ENCODE peak calls at places on chromosome 18, in seven cellular contexts. N is ELF-1; L is stimulated activated CD4-positive, alpha-beta T cell treated with anti-CD3 and anti-CD28 coated beads, TNF-alpha, amount 100 ng/mL, for 4 hours; D is GM23248; I is T-helper 2 cell; H is Calu3; E is T-helper 9 cell. A is an unnamed sample.

GRCh38 chr18:1653873-1654272 is 749.2 kb downstream of the ADCYAP1 start:
- DNase-seq in I (no peak), L (no peak), H (no peak), E (no peak), N (no peak), D (no peak), A (no peak)

GRCh38 chr18:23992119-23992940 is 22.2 kb upstream of the TTC39C start:
- DNase-seq in E (peak; percentile 52), H (peak; percentile 37), N (no peak), D (no peak), L (no peak), I (no peak), A (no peak)

GRCh38 chr18:2050016-2050415 is 521.3 kb downstream of the METTL4 start:
- DNase-seq in L (no peak), H (no peak), I (no peak), N (no peak), E (no peak), D (no peak), A (no peak)

GRCh38 chr18:66587430-66587829 is 16.5 kb downstream of the CDH19 start:
- DNase-seq in I (no peak), H (no peak), D (no peak), E (no peak), N (no peak), L (no peak), A (no peak)

GRCh38 chr18:60895181-60895580 is 438.0 kb upstream of the CDH20 start:
- DNase-seq in D (no peak), H (peak; percentile 22), E (no peak), N (no peak), I (no peak), L (no peak), A (no peak)

GRCh38 chr18:54999016-54999415 is 39.8 kb upstream of the CCDC68 start:
- DNase-seq in E (no peak), D (no peak), I (no peak), L (no peak), N (no peak), H (no peak), A (no peak)

GRCh38 chr18:12839526-12840196 is 44.4 kb downstream of the PTPN2 start:
- DNase-seq in D (peak; percentile 42), E (no peak), N (no peak), I (no peak), L (peak; percentile 21), H (no peak), A (no peak)

GRCh38 chr18:8816805-8817204 is 111.4 kb downstream of the MTCL1 start:
- DNase-seq in D (peak; percentile 66), E (no peak), L (no peak), I (no peak), N (no peak), H (no peak), A (no peak)

GRCh38 chr18:22639026-22639463 is 221.3 kb upstream of the CTAGE1 start:
- DNase-seq in I (no peak), L (no peak), N (no peak), H (no peak), D (peak; percentile 73), E (no peak), A (no peak)

GRCh38 chr18:2657788-2658458 is 2.4 kb downstream of the SMCHD1 start:
- DNase-seq in E (no peak), L (no peak), D (peak; percentile 92), I (no peak), N (no peak), H (no peak), A (no peak)

GRCh38 chr18:56433919-56434318 is 204.5 kb downstream of the TXNL1 start:
- DNase-seq in L (no peak), E (no peak), H (no peak), D (no peak), I (no peak), N (peak; percentile 23), A (peak; percentile 28)

GRCh38 chr18:78519394-78520062 is 460.1 kb upstream of the SALL3 start:
- DNase-seq in D (no peak), H (no peak), N (no peak), E (no peak), L (no peak), I (no peak), A (no peak)

GRCh38 chr18:63570721-63571120 is 16.4 kb upstream of the SERPINB13 start:
- DNase-seq in H (no peak), D (no peak), E (no peak), I (no peak), L (no peak), N (no peak), A (no peak)

GRCh38 chr18:76455015-76455676 is 39.9 kb downstream of the ZNF516 start:
- DNase-seq in N (no peak), I (no peak), H (no peak), L (no peak), E (no peak), D (no peak), A (no peak)

GRCh38 chr18:10239138-10239537 is 215.3 kb upstream of the APCDD1 start:
- DNase-seq in I (no peak), D (peak; percentile 56), H (no peak), L (no peak), E (no peak), N (no peak), A (no peak)

GRCh38 chr18:68623342-68623741 is 91.6 kb downstream of the TMX3 start:
- DNase-seq in L (no peak), N (peak; percentile 76), I (no peak), E (peak; percentile 2), D (peak; percentile 86), H (peak; percentile 60), A (peak; percentile 59)

GRCh38 chr18:58898427-58898826 is 33.8 kb downstream of the ZNF532 start:
- DNase-seq in H (no peak), D (no peak), E (no peak), I (no peak), N (no peak), L (no peak), A (no peak)